ENCODE peak calls at places on chromosomes 5 and 9, in nine cellular contexts. One of them, this sample, is unnamed.

GRCh38 chr5:177300236-177300880 is 3.2 kb downstream of the RAB24 start:
- DNase-seq in SK-N-SH: no peak
- DNase-seq in psoas muscle: no peak
- DNase-seq in tibial artery: peak; percentile 62
- DNase-seq in body of pancreas: peak; percentile 32
- DNase-seq in trophoblast cell: peak; percentile 38
- DNase-seq in HAP-1: no peak
- DNase-seq in neuronal stem cell: no peak
- DNase-seq in PC-3: peak; percentile 56
- DNase-seq in this sample: peak; percentile 42

GRCh38 chr5:95822408-95823240 is at the start of gene GLRX:
- DNase-seq in SK-N-SH: peak; percentile 63
- DNase-seq in psoas muscle: peak; percentile 74
- DNase-seq in tibial artery: peak; percentile 88
- DNase-seq in body of pancreas: peak; percentile 79
- DNase-seq in trophoblast cell: peak; percentile 54
- DNase-seq in HAP-1: peak; percentile 75
- DNase-seq in neuronal stem cell: peak; percentile 42
- DNase-seq in PC-3: peak; percentile 91
- DNase-seq in this sample: peak; percentile 62

GRCh38 chr5:143889986-143890385 is 78.0 kb downstream of the HMHB1 start:
- DNase-seq in SK-N-SH: no peak
- DNase-seq in psoas muscle: no peak
- DNase-seq in tibial artery: no peak
- DNase-seq in body of pancreas: no peak
- DNase-seq in trophoblast cell: peak; percentile 19
- DNase-seq in HAP-1: no peak
- DNase-seq in neuronal stem cell: no peak
- DNase-seq in PC-3: no peak
- DNase-seq in this sample: peak; percentile 88

GRCh38 chr9:109319072-109319630 is 1.7 kb downstream of the EPB41L4B start:
- DNase-seq in SK-N-SH: peak; percentile 58
- DNase-seq in psoas muscle: no peak
- DNase-seq in tibial artery: no peak
- DNase-seq in body of pancreas: peak; percentile 79
- DNase-seq in trophoblast cell: no peak
- DNase-seq in HAP-1: peak; percentile 26
- DNase-seq in neuronal stem cell: peak; percentile 14
- DNase-seq in PC-3: peak; percentile 49
- DNase-seq in this sample: no peak

GRCh38 chr5:150295172-150295611 is 5.6 kb upstream of the CAMK2A start:
- DNase-seq in SK-N-SH: no peak
- DNase-seq in psoas muscle: peak; percentile 36
- DNase-seq in tibial artery: no peak
- DNase-seq in body of pancreas: peak; percentile 54
- DNase-seq in trophoblast cell: no peak
- DNase-seq in HAP-1: no peak
- DNase-seq in neuronal stem cell: no peak
- DNase-seq in PC-3: peak; percentile 85
- DNase-seq in this sample: peak; percentile 85

GRCh38 chr5:40399349-40399748 is 280.4 kb upstream of the PTGER4 start:
- DNase-seq in SK-N-SH: no peak
- DNase-seq in psoas muscle: no peak
- DNase-seq in tibial artery: no peak
- DNase-seq in body of pancreas: no peak
- DNase-seq in trophoblast cell: no peak
- DNase-seq in HAP-1: no peak
- DNase-seq in neuronal stem cell: no peak
- DNase-seq in PC-3: no peak
- DNase-seq in this sample: peak; percentile 51

GRCh38 chr5:138078006-138078643 is 5.7 kb upstream of the WNT8A start:
- DNase-seq in SK-N-SH: no peak
- DNase-seq in psoas muscle: no peak
- DNase-seq in tibial artery: no peak
- DNase-seq in body of pancreas: no peak
- DNase-seq in trophoblast cell: no peak
- DNase-seq in HAP-1: no peak
- DNase-seq in neuronal stem cell: no peak
- DNase-seq in PC-3: no peak
- DNase-seq in this sample: no peak

GRCh38 chr5:180343846-180344327 is 9.2 kb downstream of the GFPT2 start:
- DNase-seq in SK-N-SH: peak; percentile 60
- DNase-seq in psoas muscle: peak; percentile 56
- DNase-seq in tibial artery: no peak
- DNase-seq in body of pancreas: no peak
- DNase-seq in trophoblast cell: peak; percentile 12
- DNase-seq in HAP-1: no peak
- DNase-seq in neuronal stem cell: no peak
- DNase-seq in PC-3: no peak
- DNase-seq in this sample: no peak

GRCh38 chr9:111789881-111790280 is 4.9 kb downstream of the SHOC1 start:
- DNase-seq in SK-N-SH: no peak
- DNase-seq in psoas muscle: no peak
- DNase-seq in tibial artery: no peak
- DNase-seq in body of pancreas: no peak
- DNase-seq in trophoblast cell: no peak
- DNase-seq in HAP-1: no peak
- DNase-seq in neuronal stem cell: no peak
- DNase-seq in PC-3: no peak
- DNase-seq in this sample: peak; percentile 53

GRCh38 chr9:75148551-75148950 is 60.2 kb downstream of the OSTF1 start:
- DNase-seq in SK-N-SH: no peak
- DNase-seq in psoas muscle: no peak
- DNase-seq in tibial artery: no peak
- DNase-seq in body of pancreas: no peak
- DNase-seq in trophoblast cell: no peak
- DNase-seq in HAP-1: no peak
- DNase-seq in neuronal stem cell: no peak
- DNase-seq in PC-3: peak; percentile 12
- DNase-seq in this sample: no peak

GRCh38 chr5:182126-182525 is 9.2 kb upstream of the LRRC14B start:
- DNase-seq in SK-N-SH: no peak
- DNase-seq in psoas muscle: peak; percentile 3
- DNase-seq in tibial artery: no peak
- DNase-seq in body of pancreas: no peak
- DNase-seq in trophoblast cell: no peak
- DNase-seq in HAP-1: no peak
- DNase-seq in neuronal stem cell: no peak
- DNase-seq in PC-3: no peak
- DNase-seq in this sample: no peak

GRCh38 chr9:84137968-84138367 is 157.4 kb downstream of the RMI1 start:
- DNase-seq in SK-N-SH: no peak
- DNase-seq in psoas muscle: no peak
- DNase-seq in tibial artery: no peak
- DNase-seq in body of pancreas: peak; percentile 9
- DNase-seq in trophoblast cell: no peak
- DNase-seq in HAP-1: no peak
- DNase-seq in neuronal stem cell: no peak
- DNase-seq in PC-3: no peak
- DNase-seq in this sample: peak; percentile 40

GRCh38 chr9:20872340-20872977 is 159.0 kb downstream of the HACD4 start:
- DNase-seq in SK-N-SH: no peak
- DNase-seq in psoas muscle: no peak
- DNase-seq in tibial artery: no peak
- DNase-seq in body of pancreas: no peak
- DNase-seq in trophoblast cell: no peak
- DNase-seq in HAP-1: no peak
- DNase-seq in neuronal stem cell: no peak
- DNase-seq in PC-3: peak; percentile 31
- DNase-seq in this sample: no peak

GRCh38 chr5:141349917-141350619 is at the start of gene PCDHGB1:
- DNase-seq in SK-N-SH: peak; percentile 63
- DNase-seq in psoas muscle: peak; percentile 41
- DNase-seq in tibial artery: no peak
- DNase-seq in body of pancreas: peak; percentile 49
- DNase-seq in trophoblast cell: no peak
- DNase-seq in HAP-1: peak; percentile 40
- DNase-seq in neuronal stem cell: no peak
- DNase-seq in PC-3: no peak
- DNase-seq in this sample: no peak

DNA sequence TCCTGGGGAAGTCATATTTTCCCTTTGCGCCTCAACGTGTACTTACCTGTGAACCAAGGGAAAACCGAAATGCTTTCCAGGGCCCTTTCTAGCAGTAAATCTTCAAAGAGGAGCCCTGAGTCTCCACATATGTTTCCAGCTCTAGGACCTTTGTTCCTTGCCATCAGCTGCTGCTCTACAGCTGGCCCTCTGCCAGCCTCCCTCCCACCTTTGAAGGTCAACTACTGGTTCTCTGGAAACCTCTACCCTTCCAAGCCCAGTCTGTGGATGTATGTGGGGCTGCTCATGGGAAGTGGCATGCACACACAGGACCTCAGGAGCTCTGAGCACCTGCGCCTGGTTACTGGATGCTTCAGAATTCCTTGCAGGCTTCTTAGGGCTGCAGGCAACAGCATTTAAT is 117.2 kb downstream of the PSD2 start:
- DNase-seq in SK-N-SH: no peak
- DNase-seq in psoas muscle: no peak
- DNase-seq in tibial artery: no peak
- DNase-seq in body of pancreas: peak; percentile 86
- DNase-seq in trophoblast cell: no peak
- DNase-seq in HAP-1: no peak
- DNase-seq in neuronal stem cell: no peak
- DNase-seq in PC-3: no peak
- DNase-seq in this sample: no peak
- H3K4me1 ChIP-seq in SK-N-SH: no peaks in the 10 kb centered on the region
- H3K4me1 ChIP-seq in psoas muscle: no peaks in the 10 kb centered on the region
- H3K4me1 ChIP-seq in tibial artery: peaks cover 4% of the 10 kb centered on the region
- H3K4me1 ChIP-seq in body of pancreas: peaks cover 6% of the 10 kb centered on the region
- H3K4me1 ChIP-seq in trophoblast cell: no peaks in the 10 kb centered on the region
- H3K4me1 ChIP-seq in HAP-1: no peaks in the 10 kb centered on the region
- H3K4me1 ChIP-seq in neuronal stem cell: no peaks in the 10 kb centered on the region
- H3K4me1 ChIP-seq in PC-3: no peaks in the 10 kb centered on the region
- H3K4me1 ChIP-seq in this sample: peaks cover 3% of the 10 kb centered on the region

GRCh38 chr9:114051281-114051680 is 26.8 kb downstream of the AMBP start:
- DNase-seq in SK-N-SH: no peak
- DNase-seq in psoas muscle: no peak
- DNase-seq in tibial artery: no peak
- DNase-seq in body of pancreas: no peak
- DNase-seq in trophoblast cell: no peak
- DNase-seq in HAP-1: no peak
- DNase-seq in neuronal stem cell: no peak
- DNase-seq in PC-3: no peak
- DNase-seq in this sample: no peak
- H3K4me1 ChIP-seq in SK-N-SH: no peaks in the 10 kb centered on the region
- H3K4me1 ChIP-seq in psoas muscle: no peaks in the 10 kb centered on the region
- H3K4me1 ChIP-seq in tibial artery: no peaks in the 10 kb centered on the region
- H3K4me1 ChIP-seq in body of pancreas: no peaks in the 10 kb centered on the region
- H3K4me1 ChIP-seq in trophoblast cell: no peaks in the 10 kb centered on the region
- H3K4me1 ChIP-seq in HAP-1: no peaks in the 10 kb centered on the region
- H3K4me1 ChIP-seq in neuronal stem cell: no peaks in the 10 kb centered on the region
- H3K4me1 ChIP-seq in PC-3: peaks cover 10% of the 10 kb centered on the region
- H3K4me1 ChIP-seq in this sample: peaks cover 4% of the 10 kb centered on the region

DNA sequence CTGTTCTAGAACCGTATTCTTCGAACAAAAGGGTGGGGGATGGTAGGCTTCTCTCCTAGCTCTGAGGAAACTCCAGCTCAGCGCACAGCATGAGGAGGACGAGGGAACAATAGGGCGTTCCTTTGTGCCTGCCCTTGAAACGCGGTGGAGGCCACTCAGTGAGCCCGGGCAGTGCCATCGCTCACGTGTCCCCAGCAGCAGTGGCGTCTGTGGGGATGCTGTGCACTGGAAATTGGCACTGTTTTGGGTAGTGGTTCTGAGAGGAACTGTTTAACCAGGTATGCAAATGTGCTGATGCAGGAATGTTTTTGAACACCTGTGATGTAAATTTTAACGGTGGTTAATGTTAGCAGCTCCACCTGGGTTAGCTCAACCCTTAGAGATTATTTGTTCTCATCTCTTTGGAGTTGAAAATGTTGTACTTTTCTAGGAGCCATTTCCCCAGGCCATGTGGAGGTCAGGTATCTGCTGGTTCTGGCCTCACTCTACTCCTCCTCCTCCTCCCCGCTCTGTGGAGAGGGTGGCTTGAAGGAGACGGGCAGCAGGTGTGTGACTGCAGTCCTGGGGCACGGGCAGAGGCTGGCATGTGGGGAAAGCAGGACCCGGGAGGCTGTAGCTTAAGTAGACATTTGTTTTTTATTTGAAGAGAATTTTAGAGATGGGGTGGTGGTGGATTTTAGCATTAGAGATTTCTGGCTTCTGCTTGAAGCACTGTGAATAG is 48.3 kb downstream of the EHMT1 start:
- DNase-seq in SK-N-SH: no peak
- DNase-seq in psoas muscle: no peak
- DNase-seq in tibial artery: no peak
- DNase-seq in body of pancreas: no peak
- DNase-seq in trophoblast cell: no peak
- DNase-seq in HAP-1: peak; percentile 20
- DNase-seq in neuronal stem cell: peak; percentile 62
- DNase-seq in PC-3: no peak
- DNase-seq in this sample: no peak
- H3K4me1 ChIP-seq in SK-N-SH: peaks cover 5% of the 10 kb centered on the region
- H3K4me1 ChIP-seq in psoas muscle: peaks cover 13% of the 10 kb centered on the region
- H3K4me1 ChIP-seq in tibial artery: peaks cover 27% of the 10 kb centered on the region
- H3K4me1 ChIP-seq in body of pancreas: peaks cover 56% of the 10 kb centered on the region
- H3K4me1 ChIP-seq in trophoblast cell: peaks cover 6% of the 10 kb centered on the region
- H3K4me1 ChIP-seq in HAP-1: peaks cover 13% of the 10 kb centered on the region
- H3K4me1 ChIP-seq in neuronal stem cell: peaks cover 36% of the 10 kb centered on the region
- H3K4me1 ChIP-seq in PC-3: peaks cover 15% of the 10 kb centered on the region
- H3K4me1 ChIP-seq in this sample: no peaks in the 10 kb centered on the region

GRCh38 chr5:129379406-129379805 is 80.7 kb upstream of the ADAMTS19 start:
- DNase-seq in SK-N-SH: no peak
- DNase-seq in psoas muscle: no peak
- DNase-seq in tibial artery: no peak
- DNase-seq in body of pancreas: no peak
- DNase-seq in trophoblast cell: no peak
- DNase-seq in HAP-1: no peak
- DNase-seq in neuronal stem cell: no peak
- DNase-seq in PC-3: peak; percentile 9
- DNase-seq in this sample: peak; percentile 28
- H3K4me1 ChIP-seq in SK-N-SH: no peaks in the 10 kb centered on the region
- H3K4me1 ChIP-seq in psoas muscle: no peaks in the 10 kb centered on the region
- H3K4me1 ChIP-seq in tibial artery: no peaks in the 10 kb centered on the region
- H3K4me1 ChIP-seq in body of pancreas: peaks cover 12% of the 10 kb centered on the region
- H3K4me1 ChIP-seq in trophoblast cell: no peaks in the 10 kb centered on the region
- H3K4me1 ChIP-seq in HAP-1: no peaks in the 10 kb centered on the region
- H3K4me1 ChIP-seq in neuronal stem cell: peaks cover 2% of the 10 kb centered on the region
- H3K4me1 ChIP-seq in PC-3: no peaks in the 10 kb centered on the region
- H3K4me1 ChIP-seq in this sample: peaks cover 12% of the 10 kb centered on the region

GRCh38 chr9:130466537-130467217 is 21.9 kb downstream of the ASS1 start:
- DNase-seq in SK-N-SH: no peak
- DNase-seq in psoas muscle: no peak
- DNase-seq in tibial artery: no peak
- DNase-seq in body of pancreas: no peak
- DNase-seq in trophoblast cell: no peak
- DNase-seq in HAP-1: no peak
- DNase-seq in neuronal stem cell: no peak
- DNase-seq in PC-3: no peak
- DNase-seq in this sample: no peak
- H3K4me1 ChIP-seq in SK-N-SH: no peaks in the 10 kb centered on the region
- H3K4me1 ChIP-seq in psoas muscle: no peaks in the 10 kb centered on the region
- H3K4me1 ChIP-seq in tibial artery: no peaks in the 10 kb centered on the region
- H3K4me1 ChIP-seq in body of pancreas: no peaks in the 10 kb centered on the region
- H3K4me1 ChIP-seq in trophoblast cell: no peaks in the 10 kb centered on the region
- H3K4me1 ChIP-seq in HAP-1: no peaks in the 10 kb centered on the region
- H3K4me1 ChIP-seq in neuronal stem cell: peaks cover 30% of the 10 kb centered on the region
- H3K4me1 ChIP-seq in PC-3: no peaks in the 10 kb centered on the region
- H3K4me1 ChIP-seq in this sample: no peaks in the 10 kb centered on the region

DNA sequence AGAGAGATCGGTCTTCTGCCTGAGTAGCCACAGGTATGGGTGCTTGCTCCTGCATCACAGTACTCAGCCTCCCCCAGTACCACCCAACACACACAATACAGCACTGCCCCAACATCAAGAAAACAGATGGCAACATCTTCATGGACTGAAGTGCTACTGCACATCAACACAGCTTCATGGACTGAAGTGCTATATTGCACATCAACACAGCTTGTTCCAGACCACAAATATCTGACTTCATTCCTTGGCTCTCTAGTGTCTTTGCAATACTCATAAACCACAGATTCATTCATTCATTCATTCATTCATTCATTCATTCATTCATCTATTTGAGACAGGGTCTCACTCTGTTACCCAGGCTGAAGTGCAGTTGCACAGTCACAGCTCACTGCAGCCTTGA is 31.1 kb upstream of the PCA3 start:
- DNase-seq in SK-N-SH: no peak
- DNase-seq in psoas muscle: no peak
- DNase-seq in tibial artery: no peak
- DNase-seq in body of pancreas: no peak
- DNase-seq in trophoblast cell: no peak
- DNase-seq in HAP-1: no peak
- DNase-seq in neuronal stem cell: no peak
- DNase-seq in PC-3: no peak
- DNase-seq in this sample: no peak
- H3K4me1 ChIP-seq in SK-N-SH: no peaks in the 10 kb centered on the region
- H3K4me1 ChIP-seq in psoas muscle: no peaks in the 10 kb centered on the region
- H3K4me1 ChIP-seq in tibial artery: no peaks in the 10 kb centered on the region
- H3K4me1 ChIP-seq in body of pancreas: peaks cover 4% of the 10 kb centered on the region
- H3K4me1 ChIP-seq in trophoblast cell: no peaks in the 10 kb centered on the region
- H3K4me1 ChIP-seq in HAP-1: no peaks in the 10 kb centered on the region
- H3K4me1 ChIP-seq in neuronal stem cell: no peaks in the 10 kb centered on the region
- H3K4me1 ChIP-seq in PC-3: no peaks in the 10 kb centered on the region
- H3K4me1 ChIP-seq in this sample: no peaks in the 10 kb centered on the region

This sample was measured in foreskin keratinocyte.